ENCODE peak calls at places on chromosome 21, in seven cellular contexts. M, Q, R, J, V, P and Z are unnamed samples.

GRCh38 chr21:28975401-28975800 is 17.3 kb downstream of the LTN1 start:
- DNase-seq in M (no peak), Q (no peak), R (peak; percentile 54), J (no peak), V (no peak), P (no peak), Z (no peak)

GRCh38 chr21:46027855-46028493 is 46.4 kb downstream of the COL6A1 start:
- DNase-seq in M (no peak), Q (no peak), R (peak; percentile 85), J (no peak), V (no peak), P (no peak), Z (no peak)

GRCh38 chr21:21018841-21019240 is 20.6 kb downstream of the NCAM2 start:
- DNase-seq in M (no peak), Q (no peak), R (peak; percentile 7), J (no peak), V (no peak), P (no peak), Z (no peak)

GRCh38 chr21:27813750-27814149 is 846.9 kb upstream of the ADAMTS5 start:
- DNase-seq in M (no peak), Q (no peak), R (no peak), J (peak; percentile 14), V (no peak), P (no peak), Z (peak; percentile 26)

GRCh38 chr21:29342394-29342957 is 43.8 kb downstream of the BACH1 start:
- DNase-seq in M (no peak), Q (peak; percentile 80), R (peak; percentile 93), J (peak; percentile 68), V (peak; percentile 95), P (no peak), Z (no peak)

GRCh38 chr21:42381347-42381984 is 14.4 kb downstream of the TMPRSS3 start:
- DNase-seq in M (no peak), Q (peak; percentile 44), R (peak; percentile 58), J (no peak), V (no peak), P (no peak), Z (peak; percentile 65)

GRCh38 chr21:29717659-29718058 is 222.1 kb downstream of the GRIK1 start:
- DNase-seq in M (no peak), Q (no peak), R (no peak), J (no peak), V (no peak), P (no peak), Z (no peak)

GRCh38 chr21:41671859-41672542 is 94.9 kb downstream of the RIPK4 start:
- DNase-seq in M (no peak), Q (no peak), R (no peak), J (no peak), V (no peak), P (no peak), Z (no peak)

GRCh38 chr21:18951291-18952038 is 547.9 kb upstream of the TMPRSS15 start:
- DNase-seq in M (no peak), Q (no peak), R (no peak), J (no peak), V (no peak), P (no peak), Z (no peak)

GRCh38 chr21:30718239-30718909 is at the start of gene KRTAP21-3:
- DNase-seq in M (no peak), Q (peak; percentile 65), R (no peak), J (no peak), V (no peak), P (peak; percentile 69), Z (no peak)

GRCh38 chr21:26469789-26470188 is 103.3 kb downstream of the CYYR1 start:
- DNase-seq in M (no peak), Q (peak; percentile 53), R (peak; percentile 75), J (no peak), V (peak; percentile 72), P (no peak), Z (no peak)

GRCh38 chr21:14869984-14870840 is 194.6 kb downstream of the NRIP1 start:
- DNase-seq in M (no peak), Q (no peak), R (no peak), J (no peak), V (no peak), P (no peak), Z (no peak)
- TF ChIP-seq CTCF in M (no peak), Q (no peak), R (no peak), J (no peak), V (no peak), P (no peak), Z (no peak)

GRCh38 chr21:43949499-43950208 is 62.5 kb upstream of the TRAPPC10 start:
- DNase-seq in M (no peak), Q (no peak), R (no peak), J (no peak), V (no peak), P (no peak), Z (no peak)

GRCh38 chr21:43950936-43951335 is 61.2 kb upstream of the TRAPPC10 start:
- DNase-seq in M (no peak), Q (no peak), R (no peak), J (no peak), V (no peak), P (no peak), Z (no peak)

GRCh38 chr21:43951911-43952703 is 60.0 kb upstream of the TRAPPC10 start:
- DNase-seq in M (no peak), Q (no peak), R (no peak), J (no peak), V (no peak), P (no peak), Z (no peak)

GRCh38 chr21:43948740-43949498 is 63.2 kb upstream of the TRAPPC10 start:
- DNase-seq in M (no peak), Q (no peak), R (no peak), J (no peak), V (no peak), P (no peak), Z (no peak)

DNA sequence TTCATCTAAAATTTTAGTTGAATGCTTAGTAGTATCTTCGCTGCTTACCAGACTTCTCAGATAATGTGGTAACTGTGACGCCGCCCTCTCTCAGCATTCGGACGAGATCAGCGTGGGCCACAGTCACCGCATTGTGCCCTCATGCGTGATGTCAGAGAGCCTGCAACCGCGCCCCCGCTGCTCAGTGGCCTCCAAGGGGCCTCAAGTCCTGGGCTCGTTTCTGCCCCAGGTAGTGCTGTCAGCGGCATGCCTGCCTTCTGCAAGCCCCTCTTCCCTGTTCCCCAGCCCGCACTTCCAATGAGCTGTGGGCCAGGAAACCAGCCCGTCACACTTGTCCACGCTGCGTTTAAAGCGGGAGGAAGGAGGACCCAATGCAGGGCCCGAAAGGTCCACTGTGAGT is 61.6 kb upstream of the TRAPPC10 start:
- DNase-seq in M (no peak), Q (no peak), R (no peak), J (no peak), V (no peak), P (no peak), Z (no peak)
- TF ChIP-seq CTCF in M (no peak), Q (no peak), R (no peak), J (no peak), V (no peak), P (no peak), Z (no peak)

DNA sequence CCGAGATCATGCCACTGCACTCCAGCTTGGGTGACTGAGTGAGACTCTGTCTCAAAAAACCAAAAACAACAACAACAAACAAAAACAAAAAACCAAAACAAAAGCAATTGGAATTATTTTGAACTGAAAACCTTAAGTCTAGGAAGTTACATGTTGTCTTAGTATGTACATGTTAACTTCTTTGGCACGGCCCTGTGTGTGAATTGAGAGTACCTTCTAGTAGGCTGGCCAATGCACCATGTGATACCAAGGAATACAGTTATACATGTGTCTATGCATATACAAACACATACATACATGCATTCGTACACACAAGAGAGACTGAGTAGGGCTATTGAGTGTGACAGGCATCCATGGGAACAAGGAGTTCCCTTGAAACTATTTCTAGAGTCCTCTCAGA is 18.6 kb downstream of the TPTE start:
- DNase-seq in M (no peak), Q (no peak), R (no peak), J (no peak), V (no peak), P (no peak), Z (no peak)
- TF ChIP-seq CTCF in M (no peak), Q (no peak), R (no peak), J (no peak), V (no peak), P (no peak), Z (no peak)

GRCh38 chr21:44490816-44491215 is 35.5 kb downstream of the LRRC3 start:
- DNase-seq in M (no peak), Q (no peak), R (no peak), J (no peak), V (no peak), P (no peak), Z (no peak)

GRCh38 chr21:44487831-44488230 is 32.5 kb downstream of the LRRC3 start:
- DNase-seq in M (no peak), Q (no peak), R (peak; percentile 28), J (no peak), V (no peak), P (no peak), Z (no peak)

GRCh38 chr21:44492572-44493385 is 37.5 kb downstream of the LRRC3 start:
- DNase-seq in M (no peak), Q (no peak), R (no peak), J (no peak), V (no peak), P (no peak), Z (no peak)

GRCh38 chr21:44490405-44490804 is 35.1 kb downstream of the LRRC3 start:
- DNase-seq in M (no peak), Q (no peak), R (no peak), J (no peak), V (no peak), P (no peak), Z (no peak)

DNA sequence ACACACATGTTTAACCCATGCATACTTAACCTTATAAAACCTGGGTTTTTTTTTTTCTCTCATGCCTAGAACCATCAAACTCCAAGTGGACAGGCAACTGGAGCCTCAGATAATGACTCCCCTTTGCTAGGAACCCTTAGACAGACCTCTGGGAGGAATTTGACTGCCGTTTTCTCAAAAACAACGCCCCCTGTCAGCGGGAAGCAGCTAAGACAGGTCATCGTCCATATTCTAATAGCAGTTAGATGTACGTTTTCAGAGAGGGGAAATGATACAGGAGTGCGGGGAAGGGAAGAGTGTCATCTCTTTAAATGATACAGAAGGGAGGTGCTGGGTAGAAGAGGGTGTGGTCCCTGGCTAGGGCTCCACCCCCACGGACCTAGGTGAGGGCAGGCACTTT is 34.7 kb downstream of the LRRC3 start:
- DNase-seq in M (no peak), Q (no peak), R (no peak), J (no peak), V (no peak), P (no peak), Z (no peak)
- TF ChIP-seq CTCF in M (no peak), Q (no peak), R (peak; percentile 14), J (no peak), V (no peak), P (no peak), Z (no peak)

GRCh38 chr21:33924766-33925100 is 9.1 kb upstream of the ATP5PO start:
- DNase-seq in M (no peak), Q (no peak), R (no peak), J (no peak), V (no peak), P (no peak), Z (peak; percentile 14)

DNA sequence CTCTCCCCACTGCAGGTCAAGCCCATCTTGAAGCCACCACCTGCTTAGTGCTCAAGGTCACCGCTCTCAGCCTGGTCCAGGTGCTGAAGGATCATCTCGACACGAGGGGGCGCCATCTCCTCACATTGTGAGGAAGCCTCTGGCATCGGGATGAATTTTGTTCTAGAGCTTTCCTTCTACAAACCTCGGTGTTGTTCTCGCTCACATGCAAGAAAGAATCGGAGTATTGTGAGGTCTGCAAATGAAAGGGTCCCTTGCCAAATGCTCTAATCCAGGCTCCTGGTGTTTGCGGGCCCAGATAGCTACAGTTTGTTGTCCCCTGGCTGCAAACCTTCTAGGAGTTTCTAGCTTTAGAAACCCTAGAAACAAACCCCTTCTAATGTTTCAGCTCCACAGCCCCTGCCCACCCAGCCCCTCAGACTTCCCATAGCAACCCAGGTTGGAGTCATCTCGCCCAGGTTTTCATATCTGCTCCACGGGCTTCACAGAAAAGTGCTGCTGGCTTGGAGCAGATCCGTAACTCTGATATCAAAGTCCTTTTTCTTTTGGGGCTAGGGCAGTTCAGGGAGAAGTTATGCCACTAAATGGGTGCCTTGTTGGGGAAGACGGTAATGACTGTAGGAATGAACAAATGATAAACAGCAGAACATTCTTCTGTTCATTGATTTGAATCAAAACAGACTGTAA is 8.6 kb upstream of the ATP5PO start:
- DNase-seq in M (peak; percentile 80), Q (peak; percentile 80), R (peak; percentile 85), J (peak; percentile 88), V (no peak), P (no peak), Z (peak; percentile 81)
- TF ChIP-seq CTCF in M (peak; percentile 86), Q (peak; percentile 90), R (peak; percentile 91), J (peak; percentile 94), V (peak; percentile 88), P (peak; percentile 85), Z (peak; percentile 69)